ENCODE peak calls at places on chromosomes 11 and 22, in five cellular contexts. One of them, this sample, is unnamed.

GRCh38 chr11:119697445-119697844 is 31.6 kb downstream of the NECTIN1 start:
- DNase-seq in GM23248: no peak
- DNase-seq in fibroblast of lung: no peak
- DNase-seq in non-pigmented ciliary epithelial cell: no peak
- DNase-seq in DMS79 treated with DMSO at 0.1 percent for 48 hours: no peak
- DNase-seq in this sample: no peak

GRCh38 chr11:119694334-119694733 is 34.7 kb downstream of the NECTIN1 start:
- DNase-seq in fibroblast of lung: no peak
- DNase-seq in non-pigmented ciliary epithelial cell: no peak
- DNase-seq in GM23248: no peak
- DNase-seq in DMS79 treated with DMSO at 0.1 percent for 48 hours: no peak
- DNase-seq in this sample: no peak

GRCh38 chr11:1486054-1486825 is at the start of gene MOB2:
- DNase-seq in GM23248: no peak
- DNase-seq in fibroblast of lung: peak
- DNase-seq in DMS79 treated with DMSO at 0.1 percent for 48 hours: peak
- DNase-seq in non-pigmented ciliary epithelial cell: no peak
- DNase-seq in this sample: no peak

GRCh38 chr22:38033522-38034277 is 23.5 kb upstream of the PICK1 start:
- DNase-seq in GM23248: no peak
- DNase-seq in fibroblast of lung: no peak
- DNase-seq in DMS79 treated with DMSO at 0.1 percent for 48 hours: no peak
- DNase-seq in non-pigmented ciliary epithelial cell: no peak
- DNase-seq in this sample: no peak

GRCh38 chr11:131859811-131860210 is 489.4 kb downstream of the NTM start:
- DNase-seq in GM23248: peak
- DNase-seq in fibroblast of lung: peak
- DNase-seq in non-pigmented ciliary epithelial cell: peak
- DNase-seq in DMS79 treated with DMSO at 0.1 percent for 48 hours: no peak
- DNase-seq in this sample: no peak

GRCh38 chr11:119144825-119145476 is 3.9 kb upstream of the ABCG4 start:
- DNase-seq in fibroblast of lung: peak
- DNase-seq in GM23248: peak
- DNase-seq in DMS79 treated with DMSO at 0.1 percent for 48 hours: no peak
- DNase-seq in non-pigmented ciliary epithelial cell: peak
- DNase-seq in this sample: no peak

GRCh38 chr11:101825551-101825950 is 89.3 kb upstream of the CEP126 start:
- DNase-seq in GM23248: no peak
- DNase-seq in fibroblast of lung: peak
- DNase-seq in DMS79 treated with DMSO at 0.1 percent for 48 hours: no peak
- DNase-seq in non-pigmented ciliary epithelial cell: no peak
- DNase-seq in this sample: no peak

GRCh38 chr11:41459602-41460405 is at the start of gene LRRC4C:
- DNase-seq in DMS79 treated with DMSO at 0.1 percent for 48 hours: no peak
- DNase-seq in GM23248: no peak
- DNase-seq in fibroblast of lung: no peak
- DNase-seq in non-pigmented ciliary epithelial cell: no peak
- DNase-seq in this sample: no peak

GRCh38 chr11:86091566-86091965 is 22.7 kb upstream of the PICALM start:
- DNase-seq in non-pigmented ciliary epithelial cell: no peak
- DNase-seq in fibroblast of lung: peak
- DNase-seq in DMS79 treated with DMSO at 0.1 percent for 48 hours: no peak
- DNase-seq in GM23248: peak
- DNase-seq in this sample: no peak

GRCh38 chr22:41780714-41781507 is 19.6 kb upstream of the CCDC134 start:
- DNase-seq in GM23248: peak
- DNase-seq in DMS79 treated with DMSO at 0.1 percent for 48 hours: no peak
- DNase-seq in fibroblast of lung: peak
- DNase-seq in non-pigmented ciliary epithelial cell: no peak
- DNase-seq in this sample: peak

GRCh38 chr11:16148301-16148787 is 208.0 kb downstream of the SOX6 start:
- DNase-seq in non-pigmented ciliary epithelial cell: no peak
- DNase-seq in GM23248: no peak
- DNase-seq in fibroblast of lung: peak
- DNase-seq in DMS79 treated with DMSO at 0.1 percent for 48 hours: no peak
- DNase-seq in this sample: no peak

GRCh38 chr11:129732926-129733325 is 82.7 kb upstream of the TMEM45B start:
- DNase-seq in non-pigmented ciliary epithelial cell: no peak
- DNase-seq in fibroblast of lung: no peak
- DNase-seq in DMS79 treated with DMSO at 0.1 percent for 48 hours: peak
- DNase-seq in GM23248: no peak
- DNase-seq in this sample: peak

GRCh38 chr11:83801799-83802198 is 515.6 kb upstream of the CCDC90B start:
- DNase-seq in GM23248: peak
- DNase-seq in non-pigmented ciliary epithelial cell: no peak
- DNase-seq in DMS79 treated with DMSO at 0.1 percent for 48 hours: no peak
- DNase-seq in fibroblast of lung: no peak
- DNase-seq in this sample: no peak

GRCh38 chr11:112292785-112293407 is 32.2 kb upstream of the PLET1 start:
- DNase-seq in DMS79 treated with DMSO at 0.1 percent for 48 hours: peak
- DNase-seq in GM23248: peak
- DNase-seq in non-pigmented ciliary epithelial cell: peak
- DNase-seq in fibroblast of lung: peak
- DNase-seq in this sample: no peak

GRCh38 chr11:103326070-103326794 is 217.0 kb downstream of the DYNC2H1 start:
- DNase-seq in non-pigmented ciliary epithelial cell: peak
- DNase-seq in fibroblast of lung: peak
- DNase-seq in GM23248: peak
- DNase-seq in DMS79 treated with DMSO at 0.1 percent for 48 hours: no peak
- DNase-seq in this sample: no peak

GRCh38 chr11:86515297-86516094 is 140.8 kb downstream of the CCDC81 start:
- DNase-seq in fibroblast of lung: peak
- DNase-seq in GM23248: peak
- DNase-seq in DMS79 treated with DMSO at 0.1 percent for 48 hours: peak
- DNase-seq in non-pigmented ciliary epithelial cell: peak
- DNase-seq in this sample: no peak

GRCh38 chr11:18548001-18548400 is 21.3 kb upstream of the TSG101 start:
- DNase-seq in non-pigmented ciliary epithelial cell: no peak
- DNase-seq in fibroblast of lung: no peak
- DNase-seq in GM23248: no peak
- DNase-seq in DMS79 treated with DMSO at 0.1 percent for 48 hours: no peak
- DNase-seq in this sample: no peak

GRCh38 chr11:61011950-61012830 is 40.7 kb downstream of the CD6 start:
- DNase-seq in non-pigmented ciliary epithelial cell: peak
- DNase-seq in GM23248: no peak
- DNase-seq in fibroblast of lung: no peak
- DNase-seq in DMS79 treated with DMSO at 0.1 percent for 48 hours: no peak
- DNase-seq in this sample: no peak

GRCh38 chr11:19680824-19681368 is 31.7 kb upstream of the NAV2 start:
- DNase-seq in GM23248: peak
- DNase-seq in DMS79 treated with DMSO at 0.1 percent for 48 hours: no peak
- DNase-seq in non-pigmented ciliary epithelial cell: no peak
- DNase-seq in fibroblast of lung: no peak
- DNase-seq in this sample: no peak

GRCh38 chr11:112223125-112223524 is 3.1 kb upstream of the PTS start:
- DNase-seq in non-pigmented ciliary epithelial cell: no peak
- DNase-seq in fibroblast of lung: no peak
- DNase-seq in DMS79 treated with DMSO at 0.1 percent for 48 hours: no peak
- DNase-seq in GM23248: peak
- DNase-seq in this sample: no peak

GRCh38 chr22:30224161-30224857 is 22.2 kb downstream of the LIF start:
- DNase-seq in fibroblast of lung: no peak
- DNase-seq in DMS79 treated with DMSO at 0.1 percent for 48 hours: no peak
- DNase-seq in GM23248: peak
- DNase-seq in non-pigmented ciliary epithelial cell: no peak
- DNase-seq in this sample: no peak

GRCh38 chr11:18727499-18728236 is 1.7 kb upstream of the IGSF22 start:
- DNase-seq in non-pigmented ciliary epithelial cell: no peak
- DNase-seq in GM23248: peak
- DNase-seq in DMS79 treated with DMSO at 0.1 percent for 48 hours: peak
- DNase-seq in fibroblast of lung: no peak
- DNase-seq in this sample: no peak

GRCh38 chr11:108852701-108853100 is 187.8 kb downstream of the DDX10 start:
- DNase-seq in fibroblast of lung: no peak
- DNase-seq in non-pigmented ciliary epithelial cell: no peak
- DNase-seq in GM23248: no peak
- DNase-seq in DMS79 treated with DMSO at 0.1 percent for 48 hours: no peak
- DNase-seq in this sample: no peak

GRCh38 chr22:38866399-38867123 is 5.5 kb downstream of the CBX6 start:
- DNase-seq in DMS79 treated with DMSO at 0.1 percent for 48 hours: no peak
- DNase-seq in fibroblast of lung: no peak
- DNase-seq in GM23248: no peak
- DNase-seq in non-pigmented ciliary epithelial cell: no peak
- DNase-seq in this sample: peak

GRCh38 chr22:42820075-42820763 is 36.9 kb downstream of the ARFGAP3 start:
- DNase-seq in non-pigmented ciliary epithelial cell: peak
- DNase-seq in GM23248: peak
- DNase-seq in DMS79 treated with DMSO at 0.1 percent for 48 hours: no peak
- DNase-seq in fibroblast of lung: peak
- DNase-seq in this sample: no peak

GRCh38 chr22:27217154-27217553 is 559.8 kb downstream of the MIAT start:
- DNase-seq in GM23248: no peak
- DNase-seq in DMS79 treated with DMSO at 0.1 percent for 48 hours: no peak
- DNase-seq in fibroblast of lung: no peak
- DNase-seq in non-pigmented ciliary epithelial cell: no peak
- DNase-seq in this sample: peak

GRCh38 chr11:68897441-68897840 is 6.2 kb downstream of the MRPL21 start:
- DNase-seq in fibroblast of lung: no peak
- DNase-seq in DMS79 treated with DMSO at 0.1 percent for 48 hours: no peak
- DNase-seq in GM23248: no peak
- DNase-seq in non-pigmented ciliary epithelial cell: no peak
- DNase-seq in this sample: no peak

GRCh38 chr11:73528420-73528819 is 69.5 kb downstream of the FAM168A start:
- DNase-seq in fibroblast of lung: no peak
- DNase-seq in DMS79 treated with DMSO at 0.1 percent for 48 hours: no peak
- DNase-seq in non-pigmented ciliary epithelial cell: no peak
- DNase-seq in GM23248: peak
- DNase-seq in this sample: no peak

GRCh38 chr11:61961570-61962212 is 5.7 kb downstream of the FTH1 start:
- DNase-seq in fibroblast of lung: peak
- DNase-seq in DMS79 treated with DMSO at 0.1 percent for 48 hours: no peak
- DNase-seq in GM23248: peak
- DNase-seq in non-pigmented ciliary epithelial cell: no peak
- DNase-seq in this sample: peak

GRCh38 chr11:57320719-57321387 is 3.9 kb downstream of the TNKS1BP1 start:
- DNase-seq in DMS79 treated with DMSO at 0.1 percent for 48 hours: no peak
- DNase-seq in fibroblast of lung: no peak
- DNase-seq in GM23248: peak
- DNase-seq in non-pigmented ciliary epithelial cell: no peak
- DNase-seq in this sample: no peak

GRCh38 chr11:117734596-117734995 is 62.4 kb downstream of the DSCAML1 start:
- DNase-seq in non-pigmented ciliary epithelial cell: no peak
- DNase-seq in DMS79 treated with DMSO at 0.1 percent for 48 hours: peak
- DNase-seq in fibroblast of lung: no peak
- DNase-seq in GM23248: no peak
- DNase-seq in this sample: no peak

GRCh38 chr11:120305286-120305685 is 19.8 kb upstream of the TLCD5 start:
- DNase-seq in DMS79 treated with DMSO at 0.1 percent for 48 hours: no peak
- DNase-seq in non-pigmented ciliary epithelial cell: no peak
- DNase-seq in fibroblast of lung: no peak
- DNase-seq in GM23248: no peak
- DNase-seq in this sample: no peak

GRCh38 chr11:59173080-59173963 is 1.4 kb downstream of the DTX4 start:
- DNase-seq in non-pigmented ciliary epithelial cell: no peak
- DNase-seq in DMS79 treated with DMSO at 0.1 percent for 48 hours: peak
- DNase-seq in GM23248: peak
- DNase-seq in fibroblast of lung: no peak
- DNase-seq in this sample: no peak

GRCh38 chr22:39384750-39385480 is 14.7 kb upstream of the TAB1 start:
- DNase-seq in DMS79 treated with DMSO at 0.1 percent for 48 hours: no peak
- DNase-seq in GM23248: peak
- DNase-seq in fibroblast of lung: peak
- DNase-seq in non-pigmented ciliary epithelial cell: no peak
- DNase-seq in this sample: no peak

GRCh38 chr11:122068096-122068495 is 47.9 kb downstream of the BLID start:
- DNase-seq in fibroblast of lung: no peak
- DNase-seq in GM23248: no peak
- DNase-seq in non-pigmented ciliary epithelial cell: no peak
- DNase-seq in DMS79 treated with DMSO at 0.1 percent for 48 hours: no peak
- DNase-seq in this sample: no peak

GRCh38 chr11:36265793-36266628 is 23.2 kb downstream of the COMMD9 start:
- DNase-seq in fibroblast of lung: peak
- DNase-seq in non-pigmented ciliary epithelial cell: no peak
- DNase-seq in GM23248: peak
- DNase-seq in DMS79 treated with DMSO at 0.1 percent for 48 hours: peak
- DNase-seq in this sample: no peak

GRCh38 chr11:81224396-81224795 is 1509.3 kb downstream of the FAM181B start:
- DNase-seq in GM23248: no peak
- DNase-seq in non-pigmented ciliary epithelial cell: no peak
- DNase-seq in fibroblast of lung: no peak
- DNase-seq in DMS79 treated with DMSO at 0.1 percent for 48 hours: no peak
- DNase-seq in this sample: no peak

GRCh38 chr11:130861902-130862552 is 54.3 kb downstream of the SNX19 start:
- DNase-seq in DMS79 treated with DMSO at 0.1 percent for 48 hours: peak
- DNase-seq in fibroblast of lung: peak
- DNase-seq in GM23248: peak
- DNase-seq in non-pigmented ciliary epithelial cell: peak
- DNase-seq in this sample: peak

GRCh38 chr11:111860257-111860656 is 11.1 kb downstream of the ALG9 start:
- DNase-seq in GM23248: no peak
- DNase-seq in DMS79 treated with DMSO at 0.1 percent for 48 hours: no peak
- DNase-seq in non-pigmented ciliary epithelial cell: no peak
- DNase-seq in fibroblast of lung: no peak
- DNase-seq in this sample: no peak

GRCh38 chr11:100220801-100221200 is 466.3 kb upstream of the ARHGAP42 start:
- DNase-seq in fibroblast of lung: no peak
- DNase-seq in non-pigmented ciliary epithelial cell: no peak
- DNase-seq in GM23248: no peak
- DNase-seq in DMS79 treated with DMSO at 0.1 percent for 48 hours: no peak
- DNase-seq in this sample: no peak

This sample was measured in suprapubic skin.